ENCODE peak calls at places on chromosomes 5 and 9, in nine cellular contexts. One of them, this sample, is unnamed.

GRCh38 chr5:33075731-33076130 is 364.6 kb downstream of the NPR3 start:
- DNase-seq in T-helper 1 cell: no peak
- DNase-seq in mesothelial cell of epicardium: no peak
- DNase-seq in WTC11: no peak
- DNase-seq in dorsolateral prefrontal cortex: no peak
- DNase-seq in T-helper 2 cell: no peak
- DNase-seq in GM13977: no peak
- DNase-seq in uterus: no peak
- DNase-seq in MM.1S: no peak
- DNase-seq in this sample: no peak

GRCh38 chr5:172903790-172904189 is 55.4 kb upstream of the RPL26L1 start:
- DNase-seq in uterus: peak
- DNase-seq in WTC11: no peak
- DNase-seq in MM.1S: no peak
- DNase-seq in dorsolateral prefrontal cortex: no peak
- DNase-seq in T-helper 1 cell: no peak
- DNase-seq in GM13977: no peak
- DNase-seq in T-helper 2 cell: no peak
- DNase-seq in mesothelial cell of epicardium: no peak
- DNase-seq in this sample: peak

GRCh38 chr5:175887463-175887862 is 16.1 kb downstream of the CPLX2 start:
- DNase-seq in WTC11: no peak
- DNase-seq in T-helper 2 cell: no peak
- DNase-seq in GM13977: no peak
- DNase-seq in mesothelial cell of epicardium: no peak
- DNase-seq in T-helper 1 cell: no peak
- DNase-seq in MM.1S: no peak
- DNase-seq in uterus: no peak
- DNase-seq in dorsolateral prefrontal cortex: no peak
- DNase-seq in this sample: no peak

GRCh38 chr9:79145442-79145841 is 426.3 kb upstream of the TLE4 start:
- DNase-seq in WTC11: no peak
- DNase-seq in uterus: no peak
- DNase-seq in T-helper 1 cell: no peak
- DNase-seq in MM.1S: no peak
- DNase-seq in dorsolateral prefrontal cortex: no peak
- DNase-seq in mesothelial cell of epicardium: no peak
- DNase-seq in T-helper 2 cell: no peak
- DNase-seq in GM13977: no peak
- DNase-seq in this sample: no peak

GRCh38 chr9:9521033-9521779 is 1091.6 kb downstream of the PTPRD start:
- DNase-seq in uterus: no peak
- DNase-seq in T-helper 1 cell: no peak
- DNase-seq in dorsolateral prefrontal cortex: no peak
- DNase-seq in mesothelial cell of epicardium: no peak
- DNase-seq in WTC11: no peak
- DNase-seq in T-helper 2 cell: no peak
- DNase-seq in MM.1S: no peak
- DNase-seq in GM13977: no peak
- DNase-seq in this sample: no peak

GRCh38 chr5:81850494-81850893 is 99.6 kb upstream of the SSBP2 start:
- DNase-seq in uterus: peak
- DNase-seq in mesothelial cell of epicardium: no peak
- DNase-seq in GM13977: no peak
- DNase-seq in MM.1S: no peak
- DNase-seq in T-helper 1 cell: no peak
- DNase-seq in dorsolateral prefrontal cortex: no peak
- DNase-seq in T-helper 2 cell: no peak
- DNase-seq in WTC11: no peak
- DNase-seq in this sample: no peak

GRCh38 chr9:101586651-101587050 is 8.1 kb downstream of the PPP3R2 start:
- DNase-seq in MM.1S: no peak
- DNase-seq in uterus: no peak
- DNase-seq in T-helper 1 cell: peak
- DNase-seq in dorsolateral prefrontal cortex: no peak
- DNase-seq in GM13977: no peak
- DNase-seq in mesothelial cell of epicardium: no peak
- DNase-seq in WTC11: no peak
- DNase-seq in T-helper 2 cell: peak
- DNase-seq in this sample: no peak

GRCh38 chr9:12191630-12192029 is 501.6 kb upstream of the TYRP1 start:
- DNase-seq in T-helper 2 cell: no peak
- DNase-seq in MM.1S: no peak
- DNase-seq in GM13977: no peak
- DNase-seq in T-helper 1 cell: no peak
- DNase-seq in dorsolateral prefrontal cortex: no peak
- DNase-seq in WTC11: peak
- DNase-seq in mesothelial cell of epicardium: no peak
- DNase-seq in uterus: no peak
- DNase-seq in this sample: no peak

GRCh38 chr9:94847486-94847885 is 121.0 kb downstream of the AOPEP start:
- DNase-seq in mesothelial cell of epicardium: no peak
- DNase-seq in T-helper 1 cell: peak
- DNase-seq in T-helper 2 cell: no peak
- DNase-seq in uterus: no peak
- DNase-seq in WTC11: no peak
- DNase-seq in dorsolateral prefrontal cortex: no peak
- DNase-seq in MM.1S: no peak
- DNase-seq in GM13977: no peak
- DNase-seq in this sample: no peak

GRCh38 chr9:33196736-33197135 is 29.6 kb upstream of the B4GALT1 start:
- DNase-seq in dorsolateral prefrontal cortex: no peak
- DNase-seq in MM.1S: no peak
- DNase-seq in uterus: no peak
- DNase-seq in mesothelial cell of epicardium: no peak
- DNase-seq in WTC11: no peak
- DNase-seq in T-helper 2 cell: no peak
- DNase-seq in GM13977: no peak
- DNase-seq in T-helper 1 cell: no peak
- DNase-seq in this sample: no peak

GRCh38 chr9:107999890-108000289 is 510.3 kb upstream of the KLF4 start:
- DNase-seq in dorsolateral prefrontal cortex: no peak
- DNase-seq in T-helper 1 cell: no peak
- DNase-seq in WTC11: no peak
- DNase-seq in mesothelial cell of epicardium: no peak
- DNase-seq in uterus: no peak
- DNase-seq in T-helper 2 cell: no peak
- DNase-seq in MM.1S: no peak
- DNase-seq in GM13977: no peak
- DNase-seq in this sample: no peak

GRCh38 chr9:124163988-124164350 is 93.8 kb upstream of the NEK6 start:
- DNase-seq in mesothelial cell of epicardium: no peak
- DNase-seq in T-helper 2 cell: no peak
- DNase-seq in T-helper 1 cell: no peak
- DNase-seq in GM13977: no peak
- DNase-seq in WTC11: no peak
- DNase-seq in uterus: no peak
- DNase-seq in MM.1S: no peak
- DNase-seq in dorsolateral prefrontal cortex: no peak
- DNase-seq in this sample: no peak

GRCh38 chr5:149873896-149874295 is 70.7 kb downstream of the PDE6A start:
- DNase-seq in T-helper 2 cell: no peak
- DNase-seq in GM13977: no peak
- DNase-seq in mesothelial cell of epicardium: no peak
- DNase-seq in T-helper 1 cell: no peak
- DNase-seq in WTC11: no peak
- DNase-seq in dorsolateral prefrontal cortex: no peak
- DNase-seq in uterus: no peak
- DNase-seq in MM.1S: no peak
- DNase-seq in this sample: no peak

GRCh38 chr5:51882647-51883046 is 499.4 kb downstream of the ISL1 start:
- DNase-seq in mesothelial cell of epicardium: no peak
- DNase-seq in T-helper 1 cell: no peak
- DNase-seq in dorsolateral prefrontal cortex: no peak
- DNase-seq in T-helper 2 cell: no peak
- DNase-seq in uterus: no peak
- DNase-seq in WTC11: peak
- DNase-seq in MM.1S: no peak
- DNase-seq in GM13977: no peak
- DNase-seq in this sample: peak